ENCODE peak calls at places on chromosomes 11 and 22, in five cellular contexts. O, F, H, I and V are unnamed samples. For H3K36me3, the result is how much of the 10 kb centered on the place peaks cover.

GRCh38 chr22:46145361-46145851 is 4.9 kb upstream of the PPARA start:
- DNase-seq in O (peak), F (no peak), H (no peak), I (no peak), V (peak)

GRCh38 chr11:114609429-114609828 is 13.8 kb upstream of the NXPE4 start:
- DNase-seq in O (no peak), F (no peak), H (no peak), I (no peak), V (no peak)

GRCh38 chr11:29184939-29185890 is 831.6 kb downstream of the KCNA4 start:
- DNase-seq in O (no peak), F (no peak), H (no peak), I (no peak), V (no peak)

GRCh38 chr11:82356316-82356715 is 377.3 kb downstream of the FAM181B start:
- DNase-seq in O (no peak), F (no peak), H (no peak), I (no peak), V (no peak)

GRCh38 chr11:58152776-58153175 is 27.4 kb upstream of the OR9I1 start:
- DNase-seq in O (no peak), F (no peak), H (no peak), I (no peak), V (no peak)

GRCh38 chr22:23565942-23566715 is 14.0 kb downstream of the IGLL1 start:
- DNase-seq in O (peak), F (no peak), H (peak), I (no peak), V (no peak)

GRCh38 chr11:12119502-12119901 is 9.1 kb downstream of the MICAL2 start:
- DNase-seq in O (no peak), F (no peak), H (no peak), I (no peak), V (no peak)

GRCh38 chr22:30217698-30218565 is 28.6 kb downstream of the LIF start:
- DNase-seq in O (no peak), F (no peak), H (no peak), I (no peak), V (no peak)

GRCh38 chr11:131980199-131980598 is 609.8 kb downstream of the NTM start:
- DNase-seq in O (no peak), F (no peak), H (no peak), I (no peak), V (no peak)

GRCh38 chr22:26182723-26183122 is 13.5 kb downstream of the SEZ6L start:
- DNase-seq in O (no peak), F (no peak), H (no peak), I (no peak), V (no peak)

GRCh38 chr11:65150513-65151271 is 16.4 kb upstream of the SYVN1 start:
- DNase-seq in O (peak), F (peak), H (peak), I (peak), V (peak)

GRCh38 chr11:20912046-20912821 is 242.8 kb downstream of the NELL1 start:
- DNase-seq in O (no peak), F (no peak), H (no peak), I (no peak), V (no peak)

GRCh38 chr11:92136792-92137191 is 87.8 kb upstream of the FAT3 start:
- DNase-seq in O (no peak), F (no peak), H (no peak), I (no peak), V (no peak)

GRCh38 chr22:45764051-45764450 is 92.4 kb downstream of the ATXN10 start:
- DNase-seq in O (no peak), F (no peak), H (no peak), I (no peak), V (no peak)

GRCh38 chr22:36325163-36326031 is 62.4 kb downstream of the MYH9 start:
- DNase-seq in O (no peak), F (peak), H (no peak), I (no peak), V (no peak)

GRCh38 chr11:4891996-4892640 is 10.4 kb downstream of the OR51T1 start:
- DNase-seq in O (no peak), F (no peak), H (no peak), I (no peak), V (no peak)

GRCh38 chr11:103805688-103806009 is 230.8 kb upstream of the DDI1 start:
- DNase-seq in O (no peak), F (no peak), H (no peak), I (no peak), V (no peak)

GRCh38 chr11:35794850-35795249 is 132.3 kb downstream of the TRIM44 start:
- DNase-seq in O (no peak), F (no peak), H (no peak), I (no peak), V (no peak)

GRCh38 chr11:67662806-67663514 is 11.5 kb downstream of the ALDH3B2 start:
- DNase-seq in O (no peak), F (no peak), H (no peak), I (no peak), V (peak)

GRCh38 chr11:62033191-62034044 is 66.0 kb upstream of the FTH1 start:
- DNase-seq in O (no peak), F (no peak), H (no peak), I (peak), V (no peak)

GRCh38 chr11:7383406-7383805 is 101.9 kb upstream of the OLFML1 start:
- DNase-seq in O (no peak), F (no peak), H (no peak), I (no peak), V (no peak)

GRCh38 chr11:63866211-63866610 is 27.3 kb downstream of the MARK2 start:
- DNase-seq in O (no peak), F (peak), H (peak), I (no peak), V (no peak)

GRCh38 chr11:19959697-19960096 is 200.6 kb downstream of the DBX1 start:
- DNase-seq in O (no peak), F (no peak), H (no peak), I (no peak), V (no peak)

GRCh38 chr11:119759324-119759723 is 30.3 kb upstream of the NECTIN1 start:
- DNase-seq in O (peak), F (no peak), H (no peak), I (peak), V (no peak)

GRCh38 chr11:114282488-114282887 is 13.7 kb upstream of the NNMT start:
- DNase-seq in O (no peak), F (no peak), H (no peak), I (no peak), V (no peak)

GRCh38 chr22:17878970-17879369 is 104.7 kb upstream of the BID start:
- DNase-seq in O (no peak), F (no peak), H (no peak), I (no peak), V (no peak)

GRCh38 chr22:36191106-36191836 is 10.3 kb downstream of the APOL4 start:
- DNase-seq in O (no peak), F (no peak), H (no peak), I (no peak), V (peak)

GRCh38 chr22:31241936-31242335 is 29.8 kb downstream of the LIMK2 start:
- DNase-seq in O (no peak), F (no peak), H (no peak), I (no peak), V (no peak)

GRCh38 chr11:6568191-6568918 is 35.1 kb downstream of the RRP8 start:
- DNase-seq in O (no peak), F (peak), H (peak), I (no peak), V (peak)

GRCh38 chr11:99693941-99694492 is 673.3 kb downstream of the CNTN5 start:
- DNase-seq in O (no peak), F (no peak), H (no peak), I (no peak), V (no peak)

GRCh38 chr11:65658174-65659021 is 4.3 kb downstream of the RELA start:
- DNase-seq in O (peak), F (no peak), H (no peak), I (no peak), V (no peak)

GRCh38 chr11:12502950-12503579 is 125.7 kb downstream of the PARVA start:
- DNase-seq in O (no peak), F (no peak), H (no peak), I (no peak), V (no peak)

GRCh38 chr11:126756416-126756815 is 244.2 kb downstream of the KIRREL3 start:
- DNase-seq in O (no peak), F (no peak), H (no peak), I (no peak), V (no peak)

GRCh38 chr22:44385781-44386180 is 73.0 kb upstream of the SHISAL1 start:
- DNase-seq in O (peak), F (no peak), H (no peak), I (no peak), V (no peak)

GRCh38 chr11:59794417-59794816 is 16.2 kb downstream of the MRPL16 start:
- DNase-seq in O (no peak), F (no peak), H (no peak), I (no peak), V (no peak)
- H3K36me3 ChIP-seq in O (half or more), F (half or more), H (half or more), I (under half), V (under half)

GRCh38 chr11:45804806-45805304 is at the start of gene SLC35C1:
- DNase-seq in O (peak), F (peak), H (peak), I (peak), V (peak)
- TF ChIP-seq POLR2AphosphoS5 in O (peak), F (peak), H (no peak), I (peak), V (peak)

GRCh38 chr11:121721961-121722360 is 269.2 kb upstream of the SORL1-AS1 start:
- DNase-seq in O (no peak), F (no peak), H (no peak), I (no peak), V (no peak)

GRCh38 chr11:121721448-121721847 is 268.7 kb upstream of the SORL1-AS1 start:
- DNase-seq in O (no peak), F (no peak), H (no peak), I (no peak), V (no peak)

GRCh38 chr11:121723261-121723741 is 270.5 kb upstream of the SORL1-AS1 start:
- DNase-seq in O (no peak), F (no peak), H (no peak), I (no peak), V (no peak)

GRCh38 chr11:121727942-121728341 is 275.2 kb upstream of the SORL1-AS1 start:
- DNase-seq in O (no peak), F (no peak), H (no peak), I (no peak), V (no peak)

DNA sequence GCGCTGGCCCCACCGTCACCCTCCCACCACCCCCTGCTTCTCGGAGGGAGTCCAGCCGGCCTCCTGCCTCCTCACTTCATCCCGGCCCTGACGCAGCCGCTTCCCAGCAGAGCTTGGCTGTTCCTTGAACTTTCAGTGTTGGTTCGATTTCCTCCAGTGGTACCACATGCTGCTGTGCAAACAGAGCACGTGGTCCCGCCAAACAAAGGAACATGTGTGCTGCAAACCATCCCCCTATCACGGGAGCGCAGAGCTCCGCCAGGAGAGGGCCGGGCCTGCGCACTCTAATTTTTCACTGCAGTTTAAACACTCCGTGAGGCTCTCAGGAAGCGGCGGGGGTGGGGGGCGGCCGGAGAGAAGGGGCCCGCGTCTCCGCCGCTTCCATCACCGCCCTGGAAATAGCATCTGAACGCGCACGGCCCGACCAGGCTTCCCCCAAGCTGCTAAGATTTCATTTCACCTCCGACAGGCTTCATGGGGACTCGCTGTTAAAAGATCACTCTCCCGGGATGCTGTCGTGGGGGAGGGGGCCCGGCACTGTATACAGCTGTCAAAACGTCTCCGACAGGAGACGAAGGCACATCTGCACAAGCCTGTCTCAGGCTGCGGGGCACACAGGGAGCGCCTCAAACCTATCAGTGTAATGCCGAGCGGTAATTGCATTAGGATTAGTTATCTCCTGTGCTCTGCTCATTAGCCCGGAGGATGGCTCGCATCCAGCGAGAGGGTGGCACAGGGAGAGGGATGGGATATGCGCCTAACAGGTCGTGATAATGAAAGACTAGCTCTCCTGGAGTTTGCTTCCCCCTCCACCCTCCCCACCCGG is 269.9 kb upstream of the SORL1-AS1 start:
- DNase-seq in O (no peak), F (peak), H (peak), I (no peak), V (peak)
- TF ChIP-seq POLR2A in O (no peak), F (no peak), H (peak), I (no peak), V (peak)

GRCh38 chr11:32968541-32968940 is 47.1 kb upstream of the DEPDC7 start:
- DNase-seq in O (no peak), F (no peak), H (no peak), I (no peak), V (no peak)

GRCh38 chr11:32972781-32973180 is 42.9 kb upstream of the DEPDC7 start:
- DNase-seq in O (no peak), F (no peak), H (no peak), I (no peak), V (no peak)
- H3K36me3 ChIP-seq in O (half or more), F (under half), H (under half), I (under half), V (under half)